ENCODE peak calls at places on chromosomes 16 and 17, in five cellular contexts. X is adrenal gland, H is SK-N-SH, I is tibial artery, L is psoas muscle. W is an unnamed sample.

GRCh38 chr16:66007717-66008116 is 358.8 kb upstream of the CDH5 start:
- DNase-seq in H (no peak), X (no peak), L (peak; percentile 44), I (no peak), W (no peak)

GRCh38 chr17:79600071-79600470 is 10.8 kb downstream of the RBFOX3 start:
- DNase-seq in L (no peak), X (no peak), H (no peak), I (no peak), W (no peak)

GRCh38 chr17:76065754-76066153 is 6.6 kb downstream of the SRP68 start:
- DNase-seq in H (no peak), X (no peak), I (no peak), L (no peak), W (no peak)

GRCh38 chr16:81641403-81642106 is 137.5 kb upstream of the PLCG2 start:
- DNase-seq in L (no peak), I (no peak), X (peak; percentile 93), H (peak; percentile 89), W (peak; percentile 88)

GRCh38 chr17:42684033-42684625 is 1.8 kb downstream of the CNTNAP1 start:
- DNase-seq in I (no peak), L (no peak), H (peak; percentile 9), X (no peak), W (no peak)

GRCh38 chr17:57459286-57459915 is 203.1 kb downstream of the MSI2 start:
- DNase-seq in H (no peak), I (no peak), L (no peak), X (no peak), W (no peak)

GRCh38 chr17:68682913-68683312 is 81.7 kb upstream of the FAM20A start:
- DNase-seq in X (no peak), L (no peak), H (no peak), I (no peak), W (no peak)

GRCh38 chr17:28545141-28545503 is 7.3 kb downstream of the UNC119 start:
- DNase-seq in X (no peak), L (no peak), I (no peak), H (no peak), W (no peak)

GRCh38 chr16:8346291-8346690 is 244.0 kb downstream of the TMEM114 start:
- DNase-seq in L (no peak), H (no peak), X (no peak), I (no peak), W (no peak)

GRCh38 chr17:70366421-70366820 is 197.1 kb downstream of the KCNJ2 start:
- DNase-seq in I (no peak), H (no peak), L (no peak), X (no peak), W (peak; percentile 22)

GRCh38 chr16:47815655-47816054 is 340.1 kb downstream of the ABCC12 start:
- DNase-seq in L (no peak), I (no peak), H (no peak), X (no peak), W (no peak)

GRCh38 chr17:69883139-69883538 is 191.9 kb upstream of the KCNJ16 start:
- DNase-seq in H (no peak), X (no peak), I (no peak), L (no peak), W (no peak)

GRCh38 chr17:64081802-64082799 is 47.8 kb downstream of the ERN1 start:
- DNase-seq in X (no peak), L (no peak), H (peak; percentile 76), I (no peak), W (no peak)

GRCh38 chr17:40515491-40516041 is 14.1 kb upstream of the TNS4 start:
- DNase-seq in L (no peak), X (no peak), I (peak; percentile 32), H (no peak), W (no peak)

GRCh38 chr16:15653227-15653626 is 3.2 kb downstream of the NDE1 start:
- DNase-seq in H (no peak), I (no peak), X (no peak), L (no peak), W (no peak)

GRCh38 chr16:69017036-69017783 is 88.2 kb upstream of the HAS3 start:
- DNase-seq in H (peak; percentile 11), I (no peak), X (peak; percentile 54), L (no peak), W (no peak)

GRCh38 chr17:2335726-2336214 is 487 bp downstream of the TSR1 start:
- DNase-seq in H (peak; percentile 40), L (no peak), I (no peak), X (peak; percentile 60), W (peak; percentile 68)

GRCh38 chr16:83441523-83441922 is 366.3 kb upstream of the HSBP1 start:
- DNase-seq in I (no peak), X (no peak), H (no peak), L (no peak), W (no peak)

GRCh38 chr17:28738680-28739384 is 5.0 kb upstream of the TRAF4 start:
- DNase-seq in H (no peak), X (no peak), I (peak; percentile 55), L (peak; percentile 46), W (no peak)

GRCh38 chr17:60671482-60671881 is 6.2 kb upstream of the BCAS3 start:
- DNase-seq in I (no peak), X (no peak), L (no peak), H (no peak), W (no peak)

GRCh38 chr17:45857977-45858708 is 13.5 kb downstream of the SPPL2C start:
- DNase-seq in I (no peak), X (no peak), H (no peak), L (no peak), W (peak; percentile 71)

GRCh38 chr17:59427996-59428395 is 96.5 kb downstream of the YPEL2 start:
- DNase-seq in H (no peak), I (no peak), L (no peak), X (no peak), W (no peak)

GRCh38 chr17:18237461-18237860 is 12.0 kb downstream of the LLGL1 start:
- DNase-seq in H (no peak), X (no peak), I (no peak), L (no peak), W (no peak)

GRCh38 chr16:89210165-89210903 is 7.2 kb upstream of the ZNF778 start:
- DNase-seq in L (no peak), X (no peak), I (no peak), H (no peak), W (no peak)

GRCh38 chr17:1999557-2000251 is 25.4 kb downstream of the RTN4RL1 start:
- DNase-seq in L (peak; percentile 82), H (peak; percentile 51), X (peak; percentile 86), I (peak; percentile 78), W (peak; percentile 78)

GRCh38 chr17:63440127-63440769 is 5.9 kb downstream of the CYB561 start:
- DNase-seq in L (no peak), I (no peak), H (peak; percentile 82), X (peak; percentile 74), W (peak; percentile 80)

GRCh38 chr17:78600181-78600651 is 23.0 kb upstream of the DNAH17 start:
- DNase-seq in L (no peak), H (no peak), X (no peak), I (no peak), W (no peak)

GRCh38 chr17:51260960-51261958 is 913 bp downstream of the UTP18 start:
- DNase-seq in X (peak; percentile 74), L (peak; percentile 84), H (peak; percentile 90), I (peak; percentile 82), W (peak; percentile 90)

GRCh38 chr17:2174471-2175293 is 119.8 kb downstream of the HIC1 start:
- DNase-seq in H (peak; percentile 60), L (peak; percentile 84), I (peak; percentile 84), X (peak; percentile 89), W (no peak)

GRCh38 chr16:12311887-12312286 is 335.4 kb downstream of the SNX29 start:
- DNase-seq in H (no peak), L (no peak), I (no peak), X (no peak), W (no peak)

GRCh38 chr17:40309938-40310510 is 1.0 kb downstream of the RARA start:
- DNase-seq in X (no peak), I (no peak), H (peak; percentile 44), L (no peak), W (peak; percentile 45)

GRCh38 chr17:50949128-50950001 is 83.2 kb upstream of the TOB1 start:
- DNase-seq in I (peak; percentile 72), H (no peak), X (peak; percentile 58), L (peak; percentile 65), W (peak; percentile 60)

GRCh38 chr17:10797848-10798328 is 6.0 kb downstream of the TMEM238L start:
- DNase-seq in I (no peak), H (no peak), X (no peak), L (no peak), W (no peak)

GRCh38 chr16:27364493-27365141 is 37.4 kb upstream of the IL21R start:
- DNase-seq in H (no peak), I (no peak), L (no peak), X (no peak), W (no peak)

GRCh38 chr17:27414271-27414670 is 42.0 kb upstream of the KSR1 start:
- DNase-seq in I (no peak), X (no peak), H (no peak), L (no peak), W (no peak)

GRCh38 chr16:5603836-5604235 is 506.2 kb upstream of the EEF2KMT start:
- DNase-seq in X (no peak), I (no peak), H (no peak), L (no peak), W (no peak)
- H3K4me3 ChIP-seq in X (no peak overlapping the region), I (no peak overlapping the region), H (no peak overlapping the region), L (no peak overlapping the region), W (no peak overlapping the region)

GRCh38 chr16:87608400-87608985 is 6.2 kb downstream of the JPH3 start:
- DNase-seq in L (peak; percentile 74), X (no peak), H (no peak), I (peak; percentile 73), W (peak; percentile 94)
- H3K27me3 ChIP-seq in L (peaks cover 23% of the 10 kb centered on the region), X (peaks cover 33% of the 10 kb centered on the region), H (peaks cover 40% of the 10 kb centered on the region), I (no peaks in the 10 kb centered on the region), W (peaks cover 5% of the 10 kb centered on the region)

GRCh38 chr17:17208013-17208412 is 1.9 kb upstream of the PLD6 start:
- DNase-seq in X (no peak), H (no peak), L (no peak), I (no peak), W (no peak)

GRCh38 chr17:17204635-17205231 is 1.4 kb downstream of the PLD6 start:
- DNase-seq in H (no peak), I (no peak), X (no peak), L (no peak), W (no peak)

GRCh38 chr17:17206913-17207368 is 808 bp upstream of the PLD6 start:
- DNase-seq in H (no peak), L (no peak), I (peak; percentile 74), X (peak; percentile 76), W (no peak)

GRCh38 chr17:17205368-17206148 is 575 bp downstream of the PLD6 start:
- DNase-seq in X (peak; percentile 81), H (peak; percentile 80), I (peak; percentile 78), L (peak; percentile 80), W (peak; percentile 68)

GRCh38 chr17:17206149-17206912 is at the start of gene PLD6:
- DNase-seq in L (peak; percentile 94), X (peak; percentile 89), H (peak; percentile 96), I (peak; percentile 89), W (peak; percentile 65)
- H3K4me3 ChIP-seq in L (peak within 1 kb of the TSS; percentile 72), X (peak within 1 kb of the TSS; percentile 67), H (peak within 1 kb of the TSS; percentile 57), I (peak within 1 kb of the TSS; percentile 47), W (no peak within 1 kb of the TSS)

GRCh38 chr16:86994651-86995171 is 322.5 kb downstream of the C16orf95 start:
- DNase-seq in L (no peak), I (peak; percentile 54), X (no peak), H (no peak), W (no peak)
- H3K27me3 ChIP-seq in L (peaks cover 5% of the 10 kb centered on the region), I (no peaks in the 10 kb centered on the region), X (peaks cover 7% of the 10 kb centered on the region), H (peaks cover 35% of the 10 kb centered on the region), W (no peaks in the 10 kb centered on the region)